ENCODE peak calls at places on chromosomes 3 and 15, in ten cellular contexts. One of them, this sample, is unnamed.

GRCh38 chr3:182183716-182184430 is 472.1 kb downstream of the SOX2 start:
- DNase-seq in tibial artery: no peak
- DNase-seq in right lobe of liver: no peak
- DNase-seq in SK-N-SH: no peak
- DNase-seq in hepatocyte: no peak
- DNase-seq in pancreas: no peak
- DNase-seq in colonic mucosa: no peak
- DNase-seq in ovary: no peak
- DNase-seq in DND-41: no peak
- DNase-seq in left lung: no peak
- DNase-seq in this sample: no peak

GRCh38 chr15:37907136-37907535 is 27.3 kb upstream of the TMCO5A start:
- DNase-seq in tibial artery: no peak
- DNase-seq in right lobe of liver: no peak
- DNase-seq in SK-N-SH: no peak
- DNase-seq in hepatocyte: no peak
- DNase-seq in pancreas: no peak
- DNase-seq in colonic mucosa: no peak
- DNase-seq in ovary: no peak
- DNase-seq in DND-41: no peak
- DNase-seq in left lung: no peak
- DNase-seq in this sample: no peak

GRCh38 chr3:128698211-128699011 is 27.6 kb upstream of the RAB7A start:
- DNase-seq in tibial artery: peak; percentile 70
- DNase-seq in right lobe of liver: peak; percentile 58
- DNase-seq in SK-N-SH: peak; percentile 30
- DNase-seq in hepatocyte: peak; percentile 56
- DNase-seq in pancreas: peak; percentile 51
- DNase-seq in colonic mucosa: peak; percentile 35
- DNase-seq in ovary: peak; percentile 48
- DNase-seq in DND-41: no peak
- DNase-seq in left lung: peak; percentile 88
- DNase-seq in this sample: no peak

GRCh38 chr15:70703483-70703882 is 59.9 kb downstream of the UACA start:
- DNase-seq in tibial artery: no peak
- DNase-seq in right lobe of liver: no peak
- DNase-seq in SK-N-SH: no peak
- DNase-seq in hepatocyte: peak; percentile 34
- DNase-seq in pancreas: no peak
- DNase-seq in colonic mucosa: peak; percentile 37
- DNase-seq in ovary: no peak
- DNase-seq in DND-41: no peak
- DNase-seq in left lung: no peak
- DNase-seq in this sample: no peak

GRCh38 chr3:196793224-196793623 is 53.6 kb downstream of the PAK2 start:
- DNase-seq in tibial artery: no peak
- DNase-seq in right lobe of liver: no peak
- DNase-seq in SK-N-SH: peak; percentile 25
- DNase-seq in hepatocyte: peak; percentile 80
- DNase-seq in pancreas: peak; percentile 19
- DNase-seq in colonic mucosa: no peak
- DNase-seq in ovary: no peak
- DNase-seq in DND-41: no peak
- DNase-seq in left lung: no peak
- DNase-seq in this sample: no peak

GRCh38 chr3:195549931-195550519 is 6.9 kb upstream of the PPP1R2 start:
- DNase-seq in tibial artery: no peak
- DNase-seq in right lobe of liver: no peak
- DNase-seq in SK-N-SH: no peak
- DNase-seq in hepatocyte: no peak
- DNase-seq in pancreas: peak; percentile 36
- DNase-seq in colonic mucosa: peak; percentile 59
- DNase-seq in ovary: no peak
- DNase-seq in DND-41: peak; percentile 87
- DNase-seq in left lung: no peak
- DNase-seq in this sample: peak; percentile 91

GRCh38 chr15:37100109-37100873 is at the start of gene MEIS2:
- DNase-seq in tibial artery: peak; percentile 94
- DNase-seq in right lobe of liver: peak; percentile 93
- DNase-seq in SK-N-SH: peak; percentile 97
- DNase-seq in hepatocyte: peak; percentile 93
- DNase-seq in pancreas: peak; percentile 89
- DNase-seq in colonic mucosa: peak; percentile 78
- DNase-seq in ovary: peak; percentile 94
- DNase-seq in DND-41: no peak
- DNase-seq in left lung: peak; percentile 92
- DNase-seq in this sample: peak; percentile 50

GRCh38 chr15:99441871-99442267 is 123.9 kb upstream of the MEF2A start:
- DNase-seq in tibial artery: peak; percentile 62
- DNase-seq in right lobe of liver: no peak
- DNase-seq in SK-N-SH: peak; percentile 19
- DNase-seq in hepatocyte: no peak
- DNase-seq in pancreas: no peak
- DNase-seq in colonic mucosa: no peak
- DNase-seq in ovary: no peak
- DNase-seq in DND-41: no peak
- DNase-seq in left lung: no peak
- DNase-seq in this sample: no peak

GRCh38 chr15:52652984-52653383 is 26.2 kb downstream of the ATOSA start:
- DNase-seq in tibial artery: no peak
- DNase-seq in right lobe of liver: no peak
- DNase-seq in SK-N-SH: no peak
- DNase-seq in hepatocyte: peak; percentile 18
- DNase-seq in pancreas: no peak
- DNase-seq in colonic mucosa: peak; percentile 41
- DNase-seq in ovary: no peak
- DNase-seq in DND-41: no peak
- DNase-seq in left lung: no peak
- DNase-seq in this sample: no peak

GRCh38 chr3:182516597-182517336 is 276.5 kb upstream of the ATP11B start:
- DNase-seq in tibial artery: no peak
- DNase-seq in right lobe of liver: no peak
- DNase-seq in SK-N-SH: no peak
- DNase-seq in hepatocyte: no peak
- DNase-seq in pancreas: no peak
- DNase-seq in colonic mucosa: no peak
- DNase-seq in ovary: no peak
- DNase-seq in DND-41: no peak
- DNase-seq in left lung: no peak
- DNase-seq in this sample: no peak

GRCh38 chr3:3906171-3906570 is 106.9 kb downstream of the LRRN1 start:
- DNase-seq in tibial artery: no peak
- DNase-seq in right lobe of liver: no peak
- DNase-seq in SK-N-SH: no peak
- DNase-seq in hepatocyte: no peak
- DNase-seq in pancreas: no peak
- DNase-seq in colonic mucosa: no peak
- DNase-seq in ovary: no peak
- DNase-seq in DND-41: no peak
- DNase-seq in left lung: no peak
- DNase-seq in this sample: no peak

GRCh38 chr3:65107174-65107573 is 419.4 kb upstream of the ADAMTS9 start:
- DNase-seq in tibial artery: no peak
- DNase-seq in right lobe of liver: no peak
- DNase-seq in SK-N-SH: no peak
- DNase-seq in hepatocyte: peak; percentile 22
- DNase-seq in pancreas: no peak
- DNase-seq in colonic mucosa: no peak
- DNase-seq in ovary: no peak
- DNase-seq in DND-41: no peak
- DNase-seq in left lung: no peak
- DNase-seq in this sample: no peak

GRCh38 chr15:78734441-78735064 is 76.7 kb downstream of the ADAMTS7 start:
- DNase-seq in tibial artery: no peak
- DNase-seq in right lobe of liver: no peak
- DNase-seq in SK-N-SH: no peak
- DNase-seq in hepatocyte: no peak
- DNase-seq in pancreas: no peak
- DNase-seq in colonic mucosa: no peak
- DNase-seq in ovary: no peak
- DNase-seq in DND-41: no peak
- DNase-seq in left lung: no peak
- DNase-seq in this sample: no peak

GRCh38 chr3:128454310-128454618 is 12.4 kb downstream of the DNAJB8 start:
- DNase-seq in tibial artery: no peak
- DNase-seq in right lobe of liver: no peak
- DNase-seq in SK-N-SH: no peak
- DNase-seq in hepatocyte: no peak
- DNase-seq in pancreas: no peak
- DNase-seq in colonic mucosa: no peak
- DNase-seq in ovary: no peak
- DNase-seq in DND-41: no peak
- DNase-seq in left lung: no peak
- DNase-seq in this sample: no peak

GRCh38 chr3:185176756-185177359 is 24.0 kb upstream of the C3orf70 start:
- DNase-seq in tibial artery: no peak
- DNase-seq in right lobe of liver: no peak
- DNase-seq in SK-N-SH: peak; percentile 37
- DNase-seq in hepatocyte: peak; percentile 47
- DNase-seq in pancreas: no peak
- DNase-seq in colonic mucosa: peak; percentile 68
- DNase-seq in ovary: peak; percentile 39
- DNase-seq in DND-41: peak; percentile 39
- DNase-seq in left lung: no peak
- DNase-seq in this sample: no peak

GRCh38 chr3:131728898-131729297 is 226.1 kb upstream of the MRPL3 start:
- DNase-seq in tibial artery: no peak
- DNase-seq in right lobe of liver: no peak
- DNase-seq in SK-N-SH: no peak
- DNase-seq in hepatocyte: no peak
- DNase-seq in pancreas: no peak
- DNase-seq in colonic mucosa: no peak
- DNase-seq in ovary: no peak
- DNase-seq in DND-41: no peak
- DNase-seq in left lung: no peak
- DNase-seq in this sample: no peak

GRCh38 chr3:89113887-89114840 is 6.7 kb downstream of the EPHA3 start:
- DNase-seq in tibial artery: peak; percentile 76
- DNase-seq in right lobe of liver: peak; percentile 57
- DNase-seq in SK-N-SH: peak; percentile 37
- DNase-seq in hepatocyte: peak; percentile 85
- DNase-seq in pancreas: peak; percentile 62
- DNase-seq in colonic mucosa: peak; percentile 61
- DNase-seq in ovary: peak; percentile 61
- DNase-seq in DND-41: no peak
- DNase-seq in left lung: peak; percentile 84
- DNase-seq in this sample: no peak

GRCh38 chr15:101267320-101268104 is 9.8 kb downstream of the SELENOS start:
- DNase-seq in tibial artery: peak; percentile 78
- DNase-seq in right lobe of liver: no peak
- DNase-seq in SK-N-SH: no peak
- DNase-seq in hepatocyte: no peak
- DNase-seq in pancreas: peak; percentile 62
- DNase-seq in colonic mucosa: peak; percentile 49
- DNase-seq in ovary: no peak
- DNase-seq in DND-41: no peak
- DNase-seq in left lung: no peak
- DNase-seq in this sample: no peak

GRCh38 chr3:42025388-42026138 is 63.7 kb upstream of the ULK4 start:
- DNase-seq in tibial artery: peak; percentile 94
- DNase-seq in right lobe of liver: peak; percentile 78
- DNase-seq in SK-N-SH: peak; percentile 80
- DNase-seq in hepatocyte: peak; percentile 96
- DNase-seq in pancreas: peak; percentile 88
- DNase-seq in colonic mucosa: peak; percentile 86
- DNase-seq in ovary: peak; percentile 85
- DNase-seq in DND-41: peak; percentile 10
- DNase-seq in left lung: peak; percentile 83
- DNase-seq in this sample: no peak

GRCh38 chr3:62178032-62178431 is 195.3 kb downstream of the FEZF2 start:
- DNase-seq in tibial artery: no peak
- DNase-seq in right lobe of liver: no peak
- DNase-seq in SK-N-SH: no peak
- DNase-seq in hepatocyte: no peak
- DNase-seq in pancreas: no peak
- DNase-seq in colonic mucosa: no peak
- DNase-seq in ovary: no peak
- DNase-seq in DND-41: no peak
- DNase-seq in left lung: no peak
- DNase-seq in this sample: no peak
- H3K27ac ChIP-seq in tibial artery: no peak overlapping the region
- H3K27ac ChIP-seq in right lobe of liver: no peak overlapping the region
- H3K27ac ChIP-seq in SK-N-SH: no peak overlapping the region
- H3K27ac ChIP-seq in hepatocyte: no peak overlapping the region
- H3K27ac ChIP-seq in pancreas: no peak overlapping the region
- H3K27ac ChIP-seq in colonic mucosa: no peak overlapping the region
- H3K27ac ChIP-seq in ovary: no peak overlapping the region
- H3K27ac ChIP-seq in DND-41: no peak overlapping the region
- H3K27ac ChIP-seq in left lung: no peak overlapping the region
- H3K27ac ChIP-seq in this sample: no peak overlapping the region

GRCh38 chr3:47410417-47410720 is 29.5 kb downstream of the PTPN23 start:
- DNase-seq in tibial artery: no peak
- DNase-seq in right lobe of liver: peak; percentile 23
- DNase-seq in SK-N-SH: no peak
- DNase-seq in hepatocyte: no peak
- DNase-seq in pancreas: no peak
- DNase-seq in colonic mucosa: no peak
- DNase-seq in ovary: no peak
- DNase-seq in DND-41: no peak
- DNase-seq in left lung: no peak
- DNase-seq in this sample: no peak
- H3K36me3 ChIP-seq in tibial artery: peaks cover 91% of the 10 kb centered on the region
- H3K36me3 ChIP-seq in right lobe of liver: peaks cover 7% of the 10 kb centered on the region
- H3K36me3 ChIP-seq in SK-N-SH: peaks cover 79% of the 10 kb centered on the region
- H3K36me3 ChIP-seq in hepatocyte: no peaks in the 10 kb centered on the region
- H3K36me3 ChIP-seq in pancreas: peaks cover 35% of the 10 kb centered on the region
- H3K36me3 ChIP-seq in colonic mucosa: peaks cover 12% of the 10 kb centered on the region
- H3K36me3 ChIP-seq in ovary: no peaks in the 10 kb centered on the region
- H3K36me3 ChIP-seq in DND-41: peaks cover 94% of the 10 kb centered on the region
- H3K36me3 ChIP-seq in left lung: no peaks in the 10 kb centered on the region
- H3K36me3 ChIP-seq in this sample: peaks cover 71% of the 10 kb centered on the region

DNA sequence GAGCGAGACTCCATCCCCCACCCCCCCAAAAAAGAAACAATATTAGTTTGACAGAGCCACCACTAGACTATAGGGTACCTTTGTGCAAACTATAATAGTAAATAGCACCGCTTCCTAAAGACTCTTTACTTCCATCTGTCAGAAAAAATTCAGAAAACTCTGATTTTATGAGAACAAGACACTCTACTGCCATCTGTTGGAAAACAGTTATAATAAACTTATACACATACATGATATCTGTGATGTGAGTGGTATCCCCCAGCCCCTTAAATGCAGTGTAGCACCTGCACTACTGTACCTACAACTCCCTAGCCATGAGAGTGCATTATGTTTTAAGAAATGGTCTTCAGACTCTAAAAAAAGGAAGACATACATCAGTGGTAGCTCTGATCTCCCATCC is 47.1 kb upstream of the CTDSPL start:
- DNase-seq in tibial artery: no peak
- DNase-seq in right lobe of liver: no peak
- DNase-seq in SK-N-SH: peak; percentile 26
- DNase-seq in hepatocyte: peak; percentile 37
- DNase-seq in pancreas: no peak
- DNase-seq in colonic mucosa: no peak
- DNase-seq in ovary: no peak
- DNase-seq in DND-41: no peak
- DNase-seq in left lung: no peak
- DNase-seq in this sample: no peak
- H3K4me1 ChIP-seq in tibial artery: peaks cover 36% of the 10 kb centered on the region
- H3K4me1 ChIP-seq in right lobe of liver: no peaks in the 10 kb centered on the region
- H3K4me1 ChIP-seq in SK-N-SH: no peaks in the 10 kb centered on the region
- H3K4me1 ChIP-seq in hepatocyte: peaks cover 35% of the 10 kb centered on the region
- H3K4me1 ChIP-seq in pancreas: no peaks in the 10 kb centered on the region
- H3K4me1 ChIP-seq in colonic mucosa: no peaks in the 10 kb centered on the region
- H3K4me1 ChIP-seq in ovary: peaks cover 14% of the 10 kb centered on the region
- H3K4me1 ChIP-seq in DND-41: no peaks in the 10 kb centered on the region
- H3K4me1 ChIP-seq in left lung: no peaks in the 10 kb centered on the region
- H3K4me1 ChIP-seq in this sample: no peaks in the 10 kb centered on the region

GRCh38 chr3:135261916-135262315 is 466.9 kb downstream of the EPHB1 start:
- DNase-seq in tibial artery: no peak
- DNase-seq in right lobe of liver: no peak
- DNase-seq in SK-N-SH: no peak
- DNase-seq in hepatocyte: no peak
- DNase-seq in pancreas: no peak
- DNase-seq in colonic mucosa: no peak
- DNase-seq in ovary: no peak
- DNase-seq in DND-41: no peak
- DNase-seq in left lung: no peak
- DNase-seq in this sample: no peak
- H3K27ac ChIP-seq in tibial artery: no peak overlapping the region
- H3K27ac ChIP-seq in right lobe of liver: no peak overlapping the region
- H3K27ac ChIP-seq in SK-N-SH: no peak overlapping the region
- H3K27ac ChIP-seq in hepatocyte: no peak overlapping the region
- H3K27ac ChIP-seq in pancreas: no peak overlapping the region
- H3K27ac ChIP-seq in colonic mucosa: no peak overlapping the region
- H3K27ac ChIP-seq in ovary: no peak overlapping the region
- H3K27ac ChIP-seq in DND-41: no peak overlapping the region
- H3K27ac ChIP-seq in left lung: no peak overlapping the region
- H3K27ac ChIP-seq in this sample: no peak overlapping the region